ENCODE peak calls at places on chromosome 10, in nine cellular contexts. One of them, this sample, is unnamed.

GRCh38 chr10:17836917-17837316 is 27.8 kb downstream of the MRC1 start:
- DNase-seq in suprapubic skin: no peak
- DNase-seq in hepatocyte: peak
- DNase-seq in fibroblast of mammary gland: peak
- DNase-seq in adrenal gland: peak
- DNase-seq in Peyer's patch: peak
- DNase-seq in endodermal cell: peak
- DNase-seq in CD8-positive, alpha-beta T cell: no peak
- DNase-seq in epithelial cell of esophagus: peak
- DNase-seq in this sample: peak

GRCh38 chr10:24681476-24682088 is 42.1 kb downstream of the ARHGAP21 start:
- DNase-seq in suprapubic skin: no peak
- DNase-seq in hepatocyte: peak
- DNase-seq in fibroblast of mammary gland: no peak
- DNase-seq in adrenal gland: no peak
- DNase-seq in Peyer's patch: no peak
- DNase-seq in endodermal cell: no peak
- DNase-seq in CD8-positive, alpha-beta T cell: no peak
- DNase-seq in epithelial cell of esophagus: peak
- DNase-seq in this sample: no peak

GRCh38 chr10:48968036-48968435 is 28.4 kb upstream of the LRRC18 start:
- DNase-seq in suprapubic skin: no peak
- DNase-seq in hepatocyte: no peak
- DNase-seq in fibroblast of mammary gland: no peak
- DNase-seq in adrenal gland: no peak
- DNase-seq in Peyer's patch: no peak
- DNase-seq in endodermal cell: no peak
- DNase-seq in CD8-positive, alpha-beta T cell: no peak
- DNase-seq in epithelial cell of esophagus: no peak
- DNase-seq in this sample: no peak

GRCh38 chr10:63368365-63368764 is 97.4 kb downstream of the JMJD1C start:
- DNase-seq in suprapubic skin: no peak
- DNase-seq in hepatocyte: no peak
- DNase-seq in fibroblast of mammary gland: no peak
- DNase-seq in adrenal gland: no peak
- DNase-seq in Peyer's patch: no peak
- DNase-seq in endodermal cell: no peak
- DNase-seq in CD8-positive, alpha-beta T cell: no peak
- DNase-seq in epithelial cell of esophagus: no peak
- DNase-seq in this sample: no peak

GRCh38 chr10:129764011-129764900 is 199.8 kb downstream of the EBF3 start:
- DNase-seq in suprapubic skin: peak
- DNase-seq in hepatocyte: no peak
- DNase-seq in fibroblast of mammary gland: no peak
- DNase-seq in adrenal gland: no peak
- DNase-seq in Peyer's patch: peak
- DNase-seq in endodermal cell: peak
- DNase-seq in CD8-positive, alpha-beta T cell: no peak
- DNase-seq in epithelial cell of esophagus: no peak
- DNase-seq in this sample: no peak

GRCh38 chr10:103442031-103442461 is 10.1 kb downstream of the CALHM2 start:
- DNase-seq in suprapubic skin: no peak
- DNase-seq in hepatocyte: peak
- DNase-seq in fibroblast of mammary gland: peak
- DNase-seq in adrenal gland: peak
- DNase-seq in Peyer's patch: no peak
- DNase-seq in endodermal cell: no peak
- DNase-seq in CD8-positive, alpha-beta T cell: no peak
- DNase-seq in epithelial cell of esophagus: no peak
- DNase-seq in this sample: peak

GRCh38 chr10:111473361-111473760 is 396.5 kb downstream of the ADRA2A start:
- DNase-seq in suprapubic skin: no peak
- DNase-seq in hepatocyte: no peak
- DNase-seq in fibroblast of mammary gland: no peak
- DNase-seq in adrenal gland: no peak
- DNase-seq in Peyer's patch: no peak
- DNase-seq in endodermal cell: no peak
- DNase-seq in CD8-positive, alpha-beta T cell: no peak
- DNase-seq in epithelial cell of esophagus: peak
- DNase-seq in this sample: no peak

GRCh38 chr10:132540456-132540855 is 2.9 kb downstream of the INPP5A start:
- DNase-seq in suprapubic skin: no peak
- DNase-seq in hepatocyte: no peak
- DNase-seq in fibroblast of mammary gland: peak
- DNase-seq in adrenal gland: peak
- DNase-seq in Peyer's patch: peak
- DNase-seq in endodermal cell: no peak
- DNase-seq in CD8-positive, alpha-beta T cell: no peak
- DNase-seq in epithelial cell of esophagus: peak
- DNase-seq in this sample: peak

GRCh38 chr10:75404023-75404334 is 2.4 kb upstream of the ZNF503 start:
- DNase-seq in suprapubic skin: no peak
- DNase-seq in hepatocyte: no peak
- DNase-seq in fibroblast of mammary gland: no peak
- DNase-seq in adrenal gland: no peak
- DNase-seq in Peyer's patch: no peak
- DNase-seq in endodermal cell: no peak
- DNase-seq in CD8-positive, alpha-beta T cell: no peak
- DNase-seq in epithelial cell of esophagus: no peak
- DNase-seq in this sample: peak

GRCh38 chr10:100340948-100341847 is 5.8 kb upstream of the SCD start:
- DNase-seq in suprapubic skin: no peak
- DNase-seq in hepatocyte: peak
- DNase-seq in fibroblast of mammary gland: peak
- DNase-seq in adrenal gland: peak
- DNase-seq in Peyer's patch: peak
- DNase-seq in endodermal cell: peak
- DNase-seq in CD8-positive, alpha-beta T cell: no peak
- DNase-seq in epithelial cell of esophagus: no peak
- DNase-seq in this sample: peak

GRCh38 chr10:8912108-8912507 is 857.6 kb downstream of the GATA3 start:
- DNase-seq in suprapubic skin: no peak
- DNase-seq in hepatocyte: no peak
- DNase-seq in fibroblast of mammary gland: no peak
- DNase-seq in adrenal gland: no peak
- DNase-seq in Peyer's patch: no peak
- DNase-seq in endodermal cell: no peak
- DNase-seq in CD8-positive, alpha-beta T cell: no peak
- DNase-seq in epithelial cell of esophagus: no peak
- DNase-seq in this sample: no peak

GRCh38 chr10:78520737-78521430 is 487.2 kb downstream of the RPS24 start:
- DNase-seq in suprapubic skin: peak
- DNase-seq in hepatocyte: peak
- DNase-seq in fibroblast of mammary gland: peak
- DNase-seq in adrenal gland: peak
- DNase-seq in Peyer's patch: no peak
- DNase-seq in endodermal cell: peak
- DNase-seq in CD8-positive, alpha-beta T cell: no peak
- DNase-seq in epithelial cell of esophagus: peak
- DNase-seq in this sample: peak

GRCh38 chr10:88582806-88583583 is at the start of gene RNLS:
- DNase-seq in suprapubic skin: peak
- DNase-seq in hepatocyte: peak
- DNase-seq in fibroblast of mammary gland: peak
- DNase-seq in adrenal gland: peak
- DNase-seq in Peyer's patch: peak
- DNase-seq in endodermal cell: peak
- DNase-seq in CD8-positive, alpha-beta T cell: peak
- DNase-seq in epithelial cell of esophagus: peak
- DNase-seq in this sample: peak

GRCh38 chr10:125153693-125154490 is 6.5 kb downstream of the CTBP2 start:
- DNase-seq in suprapubic skin: no peak
- DNase-seq in hepatocyte: peak
- DNase-seq in fibroblast of mammary gland: peak
- DNase-seq in adrenal gland: no peak
- DNase-seq in Peyer's patch: no peak
- DNase-seq in endodermal cell: no peak
- DNase-seq in CD8-positive, alpha-beta T cell: no peak
- DNase-seq in epithelial cell of esophagus: no peak
- DNase-seq in this sample: peak

GRCh38 chr10:125151170-125151823 is 9.1 kb downstream of the CTBP2 start:
- DNase-seq in suprapubic skin: no peak
- DNase-seq in hepatocyte: no peak
- DNase-seq in fibroblast of mammary gland: no peak
- DNase-seq in adrenal gland: no peak
- DNase-seq in Peyer's patch: no peak
- DNase-seq in endodermal cell: peak
- DNase-seq in CD8-positive, alpha-beta T cell: no peak
- DNase-seq in epithelial cell of esophagus: no peak
- DNase-seq in this sample: no peak

GRCh38 chr10:125152646-125153368 is 7.6 kb downstream of the CTBP2 start:
- DNase-seq in suprapubic skin: no peak
- DNase-seq in hepatocyte: no peak
- DNase-seq in fibroblast of mammary gland: no peak
- DNase-seq in adrenal gland: no peak
- DNase-seq in Peyer's patch: no peak
- DNase-seq in endodermal cell: peak
- DNase-seq in CD8-positive, alpha-beta T cell: no peak
- DNase-seq in epithelial cell of esophagus: no peak
- DNase-seq in this sample: no peak

GRCh38 chr10:125154529-125154928 is 5.8 kb downstream of the CTBP2 start:
- DNase-seq in suprapubic skin: no peak
- DNase-seq in hepatocyte: no peak
- DNase-seq in fibroblast of mammary gland: no peak
- DNase-seq in adrenal gland: no peak
- DNase-seq in Peyer's patch: no peak
- DNase-seq in endodermal cell: no peak
- DNase-seq in CD8-positive, alpha-beta T cell: no peak
- DNase-seq in epithelial cell of esophagus: no peak
- DNase-seq in this sample: no peak

DNA sequence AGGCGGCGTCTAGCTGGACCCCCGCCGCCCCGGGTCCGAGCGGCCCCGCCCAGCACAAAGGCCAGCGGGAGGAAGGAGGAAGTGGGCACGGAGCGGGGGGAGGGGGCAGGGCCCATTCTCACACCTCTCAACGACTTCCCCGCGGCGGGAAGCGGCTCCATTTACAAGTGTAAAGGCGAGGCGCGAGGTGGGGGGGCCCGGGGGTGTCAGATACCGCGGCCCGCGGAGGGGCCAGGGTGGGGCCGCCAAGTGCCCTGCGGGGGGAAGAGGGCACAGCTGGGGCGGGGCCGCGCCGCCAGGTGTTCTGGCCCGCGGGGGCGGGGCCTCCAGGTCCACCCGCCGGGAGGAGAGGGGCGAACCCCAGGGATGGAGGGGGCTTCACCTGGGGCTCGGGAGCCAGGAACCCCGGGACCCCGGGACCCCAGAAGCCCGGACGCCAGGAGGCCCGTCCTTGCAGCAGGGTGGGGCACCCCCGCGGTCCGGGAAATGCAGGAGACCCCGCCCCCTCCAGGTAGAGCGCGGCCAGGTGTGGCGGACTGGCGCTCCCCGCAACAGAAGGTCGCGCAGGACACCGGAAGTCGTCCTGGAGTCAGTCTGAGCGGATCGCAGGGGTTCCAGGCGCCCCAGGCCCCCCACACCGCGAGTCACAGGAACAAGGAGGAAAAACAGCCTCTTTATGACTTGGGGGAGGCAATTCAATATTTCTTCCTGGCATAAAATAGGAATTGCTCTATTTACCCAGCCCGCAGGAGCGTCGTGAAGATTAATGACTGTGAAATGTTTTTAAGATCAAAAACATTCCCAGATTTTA is 8.3 kb downstream of the CTBP2 start:
- DNase-seq in suprapubic skin: no peak
- DNase-seq in hepatocyte: peak
- DNase-seq in fibroblast of mammary gland: no peak
- DNase-seq in adrenal gland: no peak
- DNase-seq in Peyer's patch: peak
- DNase-seq in endodermal cell: peak
- DNase-seq in CD8-positive, alpha-beta T cell: no peak
- DNase-seq in epithelial cell of esophagus: no peak
- DNase-seq in this sample: no peak
- H3K4me3 ChIP-seq in suprapubic skin: peak
- H3K4me3 ChIP-seq in hepatocyte: peak
- H3K4me3 ChIP-seq in fibroblast of mammary gland: no peak
- H3K4me3 ChIP-seq in adrenal gland: no peak
- H3K4me3 ChIP-seq in Peyer's patch: peak
- H3K4me3 ChIP-seq in endodermal cell: peak
- H3K4me3 ChIP-seq in CD8-positive, alpha-beta T cell: no peak
- H3K4me3 ChIP-seq in epithelial cell of esophagus: peak
- H3K4me3 ChIP-seq in this sample: no peak

GRCh38 chr10:90969947-90970673 is 49.2 kb upstream of the ANKRD1 start:
- DNase-seq in suprapubic skin: no peak
- DNase-seq in hepatocyte: no peak
- DNase-seq in fibroblast of mammary gland: peak
- DNase-seq in adrenal gland: no peak
- DNase-seq in Peyer's patch: no peak
- DNase-seq in endodermal cell: no peak
- DNase-seq in CD8-positive, alpha-beta T cell: no peak
- DNase-seq in epithelial cell of esophagus: peak
- DNase-seq in this sample: peak
- TF ChIP-seq CTCF in suprapubic skin: no peak
- TF ChIP-seq CTCF in hepatocyte: peak
- TF ChIP-seq CTCF in fibroblast of mammary gland: no peak
- TF ChIP-seq CTCF in adrenal gland: no peak
- TF ChIP-seq CTCF in Peyer's patch: no peak
- TF ChIP-seq CTCF in endodermal cell: peak
- TF ChIP-seq CTCF in CD8-positive, alpha-beta T cell: no peak
- TF ChIP-seq CTCF in epithelial cell of esophagus: no peak
- TF ChIP-seq CTCF in this sample: no peak

DNA sequence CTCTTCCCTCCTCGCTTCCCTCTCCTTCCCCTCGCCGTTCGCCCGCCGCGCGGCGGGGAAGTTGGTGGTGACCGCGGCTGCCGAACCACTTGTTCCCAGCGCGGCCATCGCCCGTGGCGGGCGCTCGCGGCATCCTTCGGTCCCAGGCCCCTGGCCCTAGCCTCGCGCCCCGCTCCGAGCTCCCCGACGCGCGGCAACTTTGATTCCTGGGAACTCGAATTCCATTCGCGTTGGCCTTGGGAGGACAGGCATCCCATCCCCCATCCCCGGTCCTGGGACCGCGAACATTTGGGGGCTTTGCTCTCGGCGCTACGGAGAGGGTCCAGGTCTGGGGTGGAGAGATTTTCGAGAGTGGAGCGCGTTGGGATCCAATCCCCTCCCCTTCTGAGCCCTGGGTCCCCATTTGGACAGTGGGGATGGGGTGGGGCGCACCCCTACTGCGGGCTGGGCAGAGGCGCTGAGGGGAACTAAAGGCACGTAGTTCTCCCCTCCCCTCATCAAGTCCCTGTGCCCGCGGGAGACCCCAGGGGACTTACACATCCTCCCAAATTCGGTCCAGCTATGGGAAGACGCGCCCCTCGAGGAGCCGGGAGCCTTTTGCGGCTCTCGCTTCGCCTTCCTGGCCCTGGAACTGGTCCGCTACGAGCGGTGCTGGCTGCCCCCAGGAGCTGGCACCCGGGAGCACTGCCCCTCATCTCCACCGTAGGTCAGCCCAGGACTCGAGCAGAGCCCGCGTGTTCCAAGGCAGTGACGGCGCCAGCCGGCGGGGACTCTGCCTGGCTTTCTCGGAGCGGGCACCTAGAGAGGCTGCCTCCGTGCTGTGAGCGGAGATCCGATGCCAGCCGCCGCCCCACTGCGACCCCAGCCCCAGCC is 856 bp downstream of the CDH23 start:
- DNase-seq in suprapubic skin: no peak
- DNase-seq in hepatocyte: no peak
- DNase-seq in fibroblast of mammary gland: no peak
- DNase-seq in adrenal gland: no peak
- DNase-seq in Peyer's patch: no peak
- DNase-seq in endodermal cell: peak
- DNase-seq in CD8-positive, alpha-beta T cell: no peak
- DNase-seq in epithelial cell of esophagus: no peak
- DNase-seq in this sample: no peak
- H3K4me3 ChIP-seq in suprapubic skin: peak
- H3K4me3 ChIP-seq in hepatocyte: peak
- H3K4me3 ChIP-seq in fibroblast of mammary gland: no peak
- H3K4me3 ChIP-seq in adrenal gland: no peak
- H3K4me3 ChIP-seq in Peyer's patch: peak
- H3K4me3 ChIP-seq in endodermal cell: peak
- H3K4me3 ChIP-seq in CD8-positive, alpha-beta T cell: peak
- H3K4me3 ChIP-seq in epithelial cell of esophagus: no peak
- H3K4me3 ChIP-seq in this sample: no peak

GRCh38 chr10:106271237-106271636 is 893.3 kb downstream of the SORCS1 start:
- DNase-seq in suprapubic skin: no peak
- DNase-seq in hepatocyte: no peak
- DNase-seq in fibroblast of mammary gland: no peak
- DNase-seq in adrenal gland: no peak
- DNase-seq in Peyer's patch: no peak
- DNase-seq in endodermal cell: no peak
- DNase-seq in CD8-positive, alpha-beta T cell: no peak
- DNase-seq in epithelial cell of esophagus: no peak
- DNase-seq in this sample: no peak
- TF ChIP-seq CTCF in suprapubic skin: no peak
- TF ChIP-seq CTCF in hepatocyte: no peak
- TF ChIP-seq CTCF in fibroblast of mammary gland: peak
- TF ChIP-seq CTCF in adrenal gland: no peak
- TF ChIP-seq CTCF in Peyer's patch: no peak
- TF ChIP-seq CTCF in endodermal cell: peak
- TF ChIP-seq CTCF in CD8-positive, alpha-beta T cell: no peak
- TF ChIP-seq CTCF in epithelial cell of esophagus: peak
- TF ChIP-seq CTCF in this sample: no peak